ENCODE peak calls at places on chromosomes 4 and X, in nine cellular contexts. J is activated CD8-positive, alpha-beta memory T cell treated with anti-CD3 and anti-CD28 coated beads for 1 hour; T is sigmoid colon; K is amniotic stem cell; G is adipocyte; E is kidney; W is hypothalamus; H is stimulated activated CD8-positive, alpha-beta memory T cell treated with anti-CD3 and anti-CD28 coated beads, Interleukin-15, amount 100 ng/mL, for 4 hours; S is AG20443. N is an unnamed sample.

GRCh38 chrX:46737462-46737861 is 21.5 kb downstream of the SLC9A7 start:
- DNase-seq in S (peak), E (no peak), J (no peak), K (no peak), W (no peak), G (peak), T (no peak), H (no peak), N (no peak)

GRCh38 chrX:29652484-29652883 is 562.9 kb upstream of the MAGEB2 start:
- DNase-seq in G (peak), K (no peak), W (no peak), S (peak), H (no peak), T (no peak), E (no peak), J (no peak), N (no peak)

GRCh38 chrX:9785944-9786741 is at the start of gene SHROOM2:
- DNase-seq in J (no peak), W (no peak), H (no peak), S (no peak), E (no peak), K (no peak), T (no peak), G (peak), N (peak)

GRCh38 chr4:78885598-78885997 is 53.6 kb downstream of the PAQR3 start:
- DNase-seq in H (no peak), W (no peak), K (no peak), T (no peak), S (peak), G (peak), J (no peak), E (no peak), N (no peak)

GRCh38 chrX:136586386-136586785 is 54.4 kb downstream of the VGLL1 start:
- DNase-seq in S (no peak), T (no peak), W (no peak), H (no peak), E (no peak), K (no peak), G (no peak), J (no peak), N (no peak)

GRCh38 chrX:110287605-110288004 is 30.3 kb downstream of the AMMECR1 start:
- DNase-seq in T (no peak), J (no peak), W (no peak), S (no peak), H (no peak), G (peak), K (no peak), E (no peak), N (no peak)

GRCh38 chr4:154164931-154165839 is 326.4 kb downstream of the DCHS2 start:
- DNase-seq in S (peak), W (no peak), G (peak), K (peak), E (no peak), T (no peak), H (no peak), J (no peak), N (no peak)

GRCh38 chrX:137945470-137945869 is 379.5 kb downstream of the ZIC3 start:
- DNase-seq in G (no peak), S (no peak), K (no peak), H (no peak), E (no peak), J (no peak), T (no peak), W (no peak), N (no peak)

GRCh38 chrX:18424482-18425198 is 768 bp upstream of the CDKL5 start:
- DNase-seq in J (peak), H (no peak), W (peak), E (no peak), G (peak), S (peak), T (peak), K (no peak), N (peak)

GRCh38 chrX:39736219-39737211 is 361.2 kb downstream of the BCOR start:
- DNase-seq in E (peak), K (no peak), T (peak), H (no peak), S (peak), J (no peak), G (peak), W (no peak), N (peak)

GRCh38 chr4:76654796-76655195 is 219.8 kb downstream of the SHROOM3 start:
- DNase-seq in E (no peak), S (peak), K (peak), T (no peak), G (peak), W (no peak), J (no peak), H (no peak), N (no peak)

GRCh38 chr4:14308229-14308651 is 680.7 kb upstream of the BOD1L1 start:
- DNase-seq in E (no peak), T (no peak), J (no peak), K (no peak), G (no peak), H (no peak), S (no peak), W (no peak), N (no peak)

GRCh38 chrX:56800307-56800706 is 71.3 kb downstream of the NBDY start:
- DNase-seq in K (no peak), J (no peak), S (no peak), E (no peak), G (no peak), W (no peak), T (no peak), H (no peak), N (no peak)